ENCODE peak calls at places on chromosomes 1 and 21, in four cellular contexts. One of them, this sample, is unnamed.
A peak's percentile ranks its signal among the peaks of the same experiment; 100 is the strongest.

GRCh38 chr1:228792601-228793000 is 57.3 kb downstream of the RHOU start:
- DNase-seq in lower leg skin: no peak
- DNase-seq in cardiac muscle cell: peak; percentile 58
- DNase-seq in tibial artery: no peak
- DNase-seq in this sample: no peak

GRCh38 chr1:228794810-228795209 is 59.5 kb downstream of the RHOU start:
- DNase-seq in lower leg skin: peak; percentile 37
- DNase-seq in cardiac muscle cell: no peak
- DNase-seq in tibial artery: no peak
- DNase-seq in this sample: no peak

GRCh38 chr1:116408193-116408592 is 35.1 kb downstream of the ATP1A1 start:
- DNase-seq in lower leg skin: no peak
- DNase-seq in cardiac muscle cell: no peak
- DNase-seq in tibial artery: no peak
- DNase-seq in this sample: peak; percentile 60

GRCh38 chr1:52599236-52599635 is 2.9 kb upstream of the GPX7 start:
- DNase-seq in lower leg skin: no peak
- DNase-seq in cardiac muscle cell: no peak
- DNase-seq in tibial artery: no peak
- DNase-seq in this sample: no peak

GRCh38 chr1:112477550-112477949 is 31.2 kb upstream of the WNT2B start:
- DNase-seq in lower leg skin: no peak
- DNase-seq in cardiac muscle cell: no peak
- DNase-seq in tibial artery: no peak
- DNase-seq in this sample: no peak

GRCh38 chr1:210633636-210634035 is 304.9 kb downstream of the HHAT start:
- DNase-seq in lower leg skin: no peak
- DNase-seq in cardiac muscle cell: no peak
- DNase-seq in tibial artery: no peak
- DNase-seq in this sample: no peak

GRCh38 chr1:20319456-20319855 is 28.8 kb downstream of the VWA5B1 start:
- DNase-seq in lower leg skin: no peak
- DNase-seq in cardiac muscle cell: no peak
- DNase-seq in tibial artery: no peak
- DNase-seq in this sample: no peak

GRCh38 chr1:1422465-1423244 is 1.6 kb upstream of the ANKRD65 start:
- DNase-seq in lower leg skin: no peak
- DNase-seq in cardiac muscle cell: no peak
- DNase-seq in tibial artery: no peak
- DNase-seq in this sample: peak; percentile 71

GRCh38 chr1:12462586-12462985 is 155.4 kb downstream of the DHRS3 start:
- DNase-seq in lower leg skin: peak; percentile 28
- DNase-seq in cardiac muscle cell: no peak
- DNase-seq in tibial artery: no peak
- DNase-seq in this sample: peak; percentile 54

GRCh38 chr1:12464028-12464427 is 154.0 kb downstream of the DHRS3 start:
- DNase-seq in lower leg skin: peak; percentile 81
- DNase-seq in cardiac muscle cell: no peak
- DNase-seq in tibial artery: peak; percentile 72
- DNase-seq in this sample: no peak

GRCh38 chr1:12466816-12467215 is 151.2 kb downstream of the DHRS3 start:
- DNase-seq in lower leg skin: no peak
- DNase-seq in cardiac muscle cell: no peak
- DNase-seq in tibial artery: no peak
- DNase-seq in this sample: no peak

GRCh38 chr1:12465126-12465525 is 152.9 kb downstream of the DHRS3 start:
- DNase-seq in lower leg skin: peak; percentile 15
- DNase-seq in cardiac muscle cell: no peak
- DNase-seq in tibial artery: no peak
- DNase-seq in this sample: no peak

GRCh38 chr1:12464627-12465056 is 153.4 kb downstream of the DHRS3 start:
- DNase-seq in lower leg skin: peak; percentile 86
- DNase-seq in cardiac muscle cell: no peak
- DNase-seq in tibial artery: peak; percentile 81
- DNase-seq in this sample: peak; percentile 42
- TF ChIP-seq CTCF in lower leg skin: no peak
- TF ChIP-seq CTCF in cardiac muscle cell: no peak
- TF ChIP-seq CTCF in tibial artery: no peak
- TF ChIP-seq CTCF in this sample: no peak

DNA sequence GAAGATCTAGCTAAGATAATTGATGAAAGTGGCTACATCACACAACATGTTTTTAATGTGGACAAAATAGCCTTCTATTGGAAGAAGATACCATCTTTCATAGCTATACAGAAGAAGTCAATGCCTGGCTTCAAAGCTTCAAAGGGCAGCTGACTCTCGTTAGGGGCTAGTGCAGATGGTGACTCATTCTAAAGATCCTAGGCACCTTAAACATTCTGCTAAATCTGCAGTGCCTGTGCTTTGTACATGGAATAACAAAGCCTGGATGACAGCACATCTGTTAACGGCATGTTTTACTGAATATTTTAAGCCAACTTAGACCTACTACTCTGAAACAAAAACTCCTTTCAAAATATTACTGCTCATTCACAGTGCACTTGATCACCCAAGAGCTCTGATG is 65.6 kb upstream of the USP24 start:
- DNase-seq in lower leg skin: no peak
- DNase-seq in cardiac muscle cell: no peak
- DNase-seq in tibial artery: no peak
- DNase-seq in this sample: no peak
- H3K4me3 ChIP-seq in lower leg skin: no peak overlapping the region
- H3K4me3 ChIP-seq in cardiac muscle cell: no peak overlapping the region
- H3K4me3 ChIP-seq in tibial artery: no peak overlapping the region
- H3K4me3 ChIP-seq in this sample: no peak overlapping the region

GRCh38 chr1:63773815-63774616 is at the start of gene ROR1:
- DNase-seq in lower leg skin: peak; percentile 97
- DNase-seq in cardiac muscle cell: peak; percentile 94
- DNase-seq in tibial artery: peak; percentile 96
- DNase-seq in this sample: peak; percentile 56
- TF ChIP-seq CTCF in lower leg skin: peak; percentile 20
- TF ChIP-seq CTCF in cardiac muscle cell: peak; percentile 73
- TF ChIP-seq CTCF in tibial artery: peak; percentile 77
- TF ChIP-seq CTCF in this sample: peak; percentile 81

GRCh38 chr21:26489781-26490180 is 83.3 kb downstream of the CYYR1 start:
- DNase-seq in lower leg skin: no peak
- DNase-seq in cardiac muscle cell: no peak
- DNase-seq in tibial artery: no peak
- DNase-seq in this sample: no peak

GRCh38 chr21:26495283-26495849 is 77.7 kb downstream of the CYYR1 start:
- DNase-seq in lower leg skin: no peak
- DNase-seq in cardiac muscle cell: no peak
- DNase-seq in tibial artery: no peak
- DNase-seq in this sample: no peak

GRCh38 chr21:26490771-26491170 is 82.3 kb downstream of the CYYR1 start:
- DNase-seq in lower leg skin: no peak
- DNase-seq in cardiac muscle cell: peak; percentile 21
- DNase-seq in tibial artery: no peak
- DNase-seq in this sample: peak; percentile 37

GRCh38 chr21:26487981-26488480 is 85.1 kb downstream of the CYYR1 start:
- DNase-seq in lower leg skin: no peak
- DNase-seq in cardiac muscle cell: no peak
- DNase-seq in tibial artery: no peak
- DNase-seq in this sample: no peak

GRCh38 chr21:26491663-26492062 is 81.4 kb downstream of the CYYR1 start:
- DNase-seq in lower leg skin: no peak
- DNase-seq in cardiac muscle cell: no peak
- DNase-seq in tibial artery: no peak
- DNase-seq in this sample: peak; percentile 5
- H3K4me3 ChIP-seq in lower leg skin: no peak overlapping the region
- H3K4me3 ChIP-seq in cardiac muscle cell: no peak overlapping the region
- H3K4me3 ChIP-seq in tibial artery: no peak overlapping the region
- H3K4me3 ChIP-seq in this sample: no peak overlapping the region

GRCh38 chr21:45972716-45973474 is 8.7 kb upstream of the COL6A1 start:
- DNase-seq in lower leg skin: peak; percentile 93
- DNase-seq in cardiac muscle cell: no peak
- DNase-seq in tibial artery: peak; percentile 82
- DNase-seq in this sample: no peak
- TF ChIP-seq CTCF in lower leg skin: no peak
- TF ChIP-seq CTCF in cardiac muscle cell: no peak
- TF ChIP-seq CTCF in tibial artery: no peak
- TF ChIP-seq CTCF in this sample: no peak

GRCh38 chr1:9850442-9851162 is 26.8 kb upstream of the CLSTN1 start:
- DNase-seq in lower leg skin: no peak
- DNase-seq in cardiac muscle cell: no peak
- DNase-seq in tibial artery: no peak
- DNase-seq in this sample: no peak
- H3K4me3 ChIP-seq in lower leg skin: no peak overlapping the region
- H3K4me3 ChIP-seq in cardiac muscle cell: no peak overlapping the region
- H3K4me3 ChIP-seq in tibial artery: no peak overlapping the region
- H3K4me3 ChIP-seq in this sample: no peak overlapping the region

GRCh38 chr1:31065310-31066217 is at the start of gene PUM1:
- DNase-seq in lower leg skin: peak; percentile 99
- DNase-seq in cardiac muscle cell: peak; percentile 100
- DNase-seq in tibial artery: peak; percentile 98
- DNase-seq in this sample: peak; percentile 95
- TF ChIP-seq CTCF in lower leg skin: no peak
- TF ChIP-seq CTCF in cardiac muscle cell: no peak
- TF ChIP-seq CTCF in tibial artery: peak; percentile 27
- TF ChIP-seq CTCF in this sample: no peak

DNA sequence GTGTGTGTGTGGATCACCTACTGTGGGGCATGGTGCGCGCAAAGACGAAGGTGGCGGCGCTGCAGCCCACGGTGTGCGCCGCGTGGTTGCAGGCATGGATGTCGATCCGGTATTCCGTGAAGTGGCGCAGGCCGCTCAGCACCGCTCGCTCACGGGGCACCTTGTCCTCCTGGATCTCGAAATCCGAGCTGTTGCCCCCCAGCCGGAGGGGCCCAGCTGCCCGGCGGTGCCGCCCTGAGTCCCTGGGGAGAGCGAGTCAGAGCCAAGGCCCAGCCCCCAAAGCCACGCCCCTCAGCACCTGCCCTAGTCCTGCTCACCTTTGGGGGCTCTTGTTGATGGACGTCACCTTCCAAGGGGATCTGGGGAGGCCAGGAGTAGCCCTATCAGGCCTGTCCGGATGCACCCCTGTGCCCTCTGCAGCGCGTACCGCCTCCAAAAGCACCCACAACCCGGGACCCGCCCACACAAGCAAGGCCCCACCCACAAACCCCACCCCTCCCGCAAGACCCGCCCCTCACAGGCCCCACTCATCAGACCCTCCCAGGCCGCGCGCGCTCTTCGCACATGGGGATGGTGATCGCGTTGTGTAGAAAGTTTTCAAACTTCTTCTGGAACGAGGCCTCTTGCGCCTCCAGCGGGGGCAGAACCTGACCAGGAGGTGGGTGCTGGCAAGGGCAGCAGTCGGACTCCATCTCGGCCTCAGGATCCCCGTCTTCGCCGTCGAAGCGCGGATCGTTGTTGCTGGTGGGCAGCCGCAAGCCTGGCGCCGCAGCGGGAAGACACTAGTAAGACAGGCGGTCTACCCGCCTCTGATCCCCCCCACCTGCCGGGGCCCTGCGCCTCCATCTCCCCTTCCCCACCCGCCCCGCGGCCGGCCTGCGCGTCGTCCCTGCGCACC is 13.6 kb downstream of the INSRR start:
- DNase-seq in lower leg skin: no peak
- DNase-seq in cardiac muscle cell: peak; percentile 43
- DNase-seq in tibial artery: no peak
- DNase-seq in this sample: no peak
- H3K4me3 ChIP-seq in lower leg skin: no peak overlapping the region
- H3K4me3 ChIP-seq in cardiac muscle cell: no peak overlapping the region
- H3K4me3 ChIP-seq in tibial artery: no peak overlapping the region
- H3K4me3 ChIP-seq in this sample: no peak overlapping the region